ENCODE peak calls at places on chromosome 22, in six cellular contexts. G is NCI-H774; X is stimulated activated CD8-positive, alpha-beta memory T cell treated with anti-CD3 and anti-CD28 coated beads, Interleukin-4, amount 100 ng/mL, for 1 hour; P is activated T-cell treated with anti-CD3 and anti-CD28 coated beads, Interleukin-2, amount 50 U/mL, for 72 hours; V is SW480; N is stromal cell of bone marrow. O is an unnamed sample.
A peak's percentile ranks its signal among the peaks of the same experiment; 100 is the strongest.

GRCh38 chr22:24367841-24368240 is 59.6 kb upstream of the ADORA2A start:
- DNase-seq in P (no peak), G (no peak), V (no peak), N (peak; percentile 9), X (no peak), O (no peak)

GRCh38 chr22:49880281-49880680 is 26.6 kb downstream of the ZBED4 start:
- DNase-seq in V (no peak), N (no peak), P (no peak), X (no peak), G (no peak), O (no peak)

GRCh38 chr22:41513391-41513790 is 30.9 kb downstream of the POLR3H start:
- DNase-seq in X (no peak), N (no peak), G (no peak), P (no peak), V (no peak), O (no peak)

GRCh38 chr22:22705328-22706100 is 61.1 kb downstream of the GGTLC2 start:
- DNase-seq in X (no peak), V (no peak), N (no peak), G (no peak), P (no peak), O (no peak)

GRCh38 chr22:49838771-49839717 is 11.4 kb upstream of the BRD1 start:
- DNase-seq in V (no peak), P (peak; percentile 89), G (no peak), X (peak; percentile 52), N (no peak), O (no peak)

GRCh38 chr22:45518580-45518991 is 15.9 kb downstream of the FBLN1 start:
- DNase-seq in V (peak; percentile 49), X (no peak), N (no peak), G (no peak), P (no peak), O (no peak)

GRCh38 chr22:34842630-34843029 is 223.3 kb upstream of the ISX start:
- DNase-seq in P (no peak), X (no peak), V (no peak), G (no peak), N (no peak), O (no peak)

GRCh38 chr22:30872282-30873041 is 96.1 kb downstream of the MORC2 start:
- DNase-seq in V (no peak), G (no peak), N (no peak), X (no peak), P (no peak), O (no peak)

GRCh38 chr22:46574993-46575914 is 37.8 kb upstream of the CELSR1 start:
- DNase-seq in X (no peak), G (peak; percentile 23), N (no peak), V (peak; percentile 81), P (no peak), O (no peak)

GRCh38 chr22:37607010-37607911 is 1.4 kb upstream of the GGA1 start:
- DNase-seq in P (peak; percentile 91), V (peak; percentile 84), X (peak; percentile 78), N (peak; percentile 26), G (peak; percentile 73), O (peak; percentile 89)

GRCh38 chr22:39556970-39557811 is 13.4 kb upstream of the CACNA1I start:
- DNase-seq in N (no peak), X (no peak), V (no peak), P (peak; percentile 39), G (no peak), O (peak; percentile 13)

GRCh38 chr22:45505991-45506743 is 3.5 kb downstream of the FBLN1 start:
- DNase-seq in N (no peak), X (no peak), G (no peak), P (no peak), V (no peak), O (no peak)

GRCh38 chr22:36134167-36134566 is 26.4 kb downstream of the APOL3 start:
- DNase-seq in N (no peak), X (no peak), V (no peak), G (no peak), P (no peak), O (no peak)

GRCh38 chr22:44588348-44588747 is 90.3 kb upstream of the RTL6 start:
- DNase-seq in N (no peak), G (no peak), V (no peak), P (no peak), X (no peak), O (no peak)

GRCh38 chr22:32854351-32854804 is 52.9 kb downstream of the TIMP3 start:
- DNase-seq in P (no peak), V (no peak), N (peak; percentile 41), G (no peak), X (no peak), O (no peak)

GRCh38 chr22:37244114-37244921 is at the start of gene RAC2:
- DNase-seq in G (no peak), V (peak; percentile 46), P (peak; percentile 88), N (no peak), X (peak; percentile 84), O (no peak)

GRCh38 chr22:42967933-42968332 is 47.0 kb downstream of the PACSIN2 start:
- DNase-seq in N (no peak), V (no peak), X (no peak), P (no peak), G (no peak), O (no peak)

GRCh38 chr22:19724927-19725661 is 1.8 kb downstream of the GP1BB start:
- DNase-seq in X (no peak), G (no peak), N (no peak), P (no peak), V (no peak), O (no peak)

GRCh38 chr22:39474351-39474991 is 17.7 kb downstream of the MGAT3 start:
- DNase-seq in N (no peak), X (no peak), G (no peak), V (no peak), P (no peak), O (no peak)

GRCh38 chr22:39658806-39659463 is 88.4 kb downstream of the CACNA1I start:
- DNase-seq in X (no peak), V (no peak), G (no peak), N (no peak), P (no peak), O (no peak)

GRCh38 chr22:21816787-21817496 is 50.5 kb downstream of the MAPK1 start:
- DNase-seq in V (no peak), N (peak; percentile 94), P (peak; percentile 34), X (no peak), G (no peak), O (no peak)

GRCh38 chr22:48084749-48085090 is 1322.3 kb downstream of the TBC1D22A start:
- DNase-seq in V (no peak), X (no peak), G (no peak), P (no peak), N (no peak), O (no peak)

GRCh38 chr22:39178206-39179111 is 26.0 kb upstream of the CBX7 start:
- DNase-seq in X (no peak), G (no peak), N (no peak), P (no peak), V (no peak), O (no peak)

GRCh38 chr22:25407859-25408229 is 156.6 kb upstream of the GRK3 start:
- DNase-seq in G (no peak), X (no peak), N (no peak), V (no peak), P (no peak), O (no peak)

GRCh38 chr22:33018232-33018864 is 39.8 kb downstream of the SYN3 start:
- DNase-seq in N (peak; percentile 13), X (no peak), G (peak; percentile 4), P (peak; percentile 53), V (peak; percentile 35), O (peak; percentile 19)

GRCh38 chr22:36853407-36854099 is 7.3 kb upstream of the NCF4 start:
- DNase-seq in V (no peak), N (no peak), P (peak; percentile 93), G (peak; percentile 0), X (peak; percentile 46), O (peak; percentile 4)

GRCh38 chr22:23305321-23305910 is 125.1 kb downstream of the BCR start:
- DNase-seq in G (no peak), P (no peak), V (no peak), N (no peak), X (no peak), O (no peak)

GRCh38 chr22:29325785-29326315 is 10.4 kb upstream of the RASL10A start:
- DNase-seq in P (no peak), G (no peak), X (no peak), V (no peak), N (no peak), O (no peak)

GRCh38 chr22:36010090-36010489 is 18.5 kb downstream of the RBFOX2 start:
- DNase-seq in V (no peak), G (no peak), P (no peak), N (no peak), X (no peak), O (peak; percentile 50)

GRCh38 chr22:20324139-20324516 is 4.3 kb upstream of the DGCR6L start:
- DNase-seq in G (no peak), P (peak; percentile 67), V (no peak), N (peak; percentile 39), X (no peak), O (no peak)

GRCh38 chr22:50136431-50137047 is 34.0 kb upstream of the PANX2 start:
- DNase-seq in N (no peak), P (no peak), V (no peak), X (no peak), G (no peak), O (peak; percentile 26)

GRCh38 chr22:46214616-46215015 is 35.5 kb downstream of the CDPF1 start:
- DNase-seq in N (no peak), G (no peak), X (no peak), P (no peak), V (no peak), O (no peak)

GRCh38 chr22:22810018-22810427 is 77.6 kb upstream of the IGLL5 start:
- DNase-seq in X (no peak), N (no peak), G (peak; percentile 9), P (peak; percentile 77), V (no peak), O (peak; percentile 25)

GRCh38 chr22:43213066-43213465 is 26.1 kb upstream of the TTLL12 start:
- DNase-seq in G (no peak), P (no peak), N (no peak), V (no peak), X (no peak), O (no peak)

GRCh38 chr22:41777749-41778395 is 22.6 kb upstream of the CCDC134 start:
- DNase-seq in N (peak; percentile 31), P (no peak), X (no peak), V (no peak), G (no peak), O (no peak)

GRCh38 chr22:17926516-17926915 is 97.8 kb downstream of the MICAL3 start:
- DNase-seq in G (no peak), N (no peak), P (no peak), V (no peak), X (no peak), O (no peak)